ENCODE peak calls at places on chromosomes 12 and 14, in four cellular contexts. B, M, F and S are unnamed samples. For H3K9me2, the result is how much of the 10 kb centered on the place peaks cover.

GRCh38 chr14:87409401-87409800 is 583.6 kb downstream of the GALC start:
- DNase-seq in F (no peak), B (no peak), M (no peak), S (no peak)

GRCh38 chr14:81990312-81990761 is 456.7 kb upstream of the SEL1L start:
- DNase-seq in F (peak), B (peak), M (peak), S (peak)

GRCh38 chr12:113136128-113136989 is 798 bp upstream of the RASAL1 start:
- DNase-seq in F (no peak), M (peak), B (no peak), S (no peak)

GRCh38 chr14:29681308-29681707 is 246.3 kb downstream of the PRKD1 start:
- DNase-seq in F (peak), B (peak), M (no peak), S (no peak)

GRCh38 chr14:105087963-105088811 is 23.0 kb upstream of the GPR132 start:
- DNase-seq in B (peak), F (peak), M (peak), S (peak)

GRCh38 chr12:1614360-1614759 is 14.7 kb upstream of the WNT5B start:
- DNase-seq in B (no peak), M (no peak), F (no peak), S (no peak)

GRCh38 chr14:69010632-69011031 is 31.5 kb upstream of the ACTN1 start:
- DNase-seq in F (peak), M (no peak), B (peak), S (no peak)

GRCh38 chr12:86050010-86050409 is 175.9 kb downstream of the NTS start:
- DNase-seq in M (no peak), F (no peak), B (no peak), S (no peak)

GRCh38 chr14:96184737-96185136 is 19.9 kb upstream of the BDKRB2 start:
- DNase-seq in B (no peak), M (no peak), F (peak), S (no peak)

GRCh38 chr12:62978768-62979167 is 43.8 kb upstream of the PPM1H start:
- DNase-seq in M (no peak), F (no peak), B (no peak), S (no peak)

GRCh38 chr14:31024042-31024480 is 1.4 kb upstream of the AP4S1 start:
- DNase-seq in B (no peak), M (no peak), F (peak), S (no peak)

GRCh38 chr14:58171090-58171489 is 19.1 kb upstream of the ARMH4 start:
- DNase-seq in B (peak), F (peak), M (peak), S (peak)

GRCh38 chr12:54398995-54399793 is 14.7 kb upstream of the ZNF385A start:
- DNase-seq in B (peak), F (peak), M (peak), S (peak)

GRCh38 chr12:71846322-71846940 is 6.9 kb downstream of the TBC1D15 start:
- DNase-seq in F (peak), M (peak), B (peak), S (peak)

GRCh38 chr12:4908694-4909396 is 860 bp upstream of the KCNA1 start:
- DNase-seq in M (peak), F (peak), B (no peak), S (peak)

GRCh38 chr14:52286659-52287649 is 19.5 kb downstream of the PTGDR start:
- DNase-seq in F (peak), M (no peak), B (no peak), S (no peak)

DNA sequence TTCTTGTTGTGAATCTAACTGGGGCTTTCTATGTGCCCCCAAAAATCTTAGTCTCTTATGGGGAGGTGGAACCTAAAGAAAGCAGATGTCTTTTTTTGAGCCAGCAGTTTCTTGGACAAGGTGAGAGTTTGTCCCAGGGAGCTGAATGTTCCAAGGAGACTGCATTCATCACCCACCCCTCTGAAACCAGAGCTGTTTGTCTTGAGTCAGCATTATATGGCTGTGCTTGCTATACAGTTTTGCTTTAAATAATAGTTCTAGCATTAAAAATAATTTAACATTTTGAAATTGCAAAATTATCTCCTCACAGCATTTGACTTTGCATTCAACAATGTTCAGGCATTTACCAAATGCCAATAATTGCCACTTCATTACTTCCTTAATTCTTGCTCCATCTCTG is 813.3 kb downstream of the BCL11B start:
- DNase-seq in F (no peak), B (no peak), M (no peak), S (no peak)
- H3K9me2 ChIP-seq in F (under half), B (under half), M (under half), S (under half)

GRCh38 chr12:64177001-64177400 is 45.1 kb downstream of the KICS2 start:
- DNase-seq in B (no peak), F (no peak), M (no peak), S (no peak)
- H3K27ac ChIP-seq in B (no peak), F (no peak), M (no peak), S (no peak)

GRCh38 chr12:79423560-79423959 is 267.2 kb downstream of the PAWR start:
- DNase-seq in F (peak), M (no peak), B (no peak), S (no peak)
- H3K9me2 ChIP-seq in F (under half), M (under half), B (under half), S (under half)

DNA sequence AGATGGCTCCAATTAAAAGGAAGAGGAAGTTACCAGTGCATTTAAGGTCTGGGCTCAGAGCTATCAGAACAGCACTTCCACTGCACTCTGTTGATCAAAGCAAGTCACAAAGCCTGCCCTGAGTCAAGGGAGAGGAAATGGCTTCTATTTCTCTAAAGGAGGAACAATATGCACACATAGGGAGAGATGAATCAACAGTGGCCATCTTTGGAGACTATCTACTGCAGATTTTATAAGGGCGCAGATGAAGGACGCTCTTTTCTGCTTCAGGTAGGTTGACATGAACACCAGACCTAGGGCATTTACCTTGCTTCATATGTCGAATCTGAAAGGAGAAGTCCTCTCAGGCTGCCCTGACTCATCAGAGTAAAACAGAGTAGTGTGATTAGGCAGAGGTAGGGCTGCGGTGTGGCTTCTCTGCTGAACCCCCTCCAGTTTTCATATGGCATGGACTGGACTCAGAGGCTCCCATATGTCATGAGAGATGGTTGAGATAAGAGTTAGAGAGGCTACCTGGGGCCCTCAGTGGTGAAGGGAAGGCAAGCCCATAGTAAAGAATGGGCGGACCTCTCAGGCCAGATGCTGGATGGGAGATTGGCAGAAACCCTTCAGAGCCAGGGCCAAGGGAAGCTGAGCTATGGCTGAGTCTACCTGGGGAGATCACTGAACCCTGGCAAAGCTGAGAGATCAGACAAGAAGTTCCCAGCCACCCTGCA is 84.4 kb downstream of the ARF6 start:
- DNase-seq in M (no peak), B (no peak), F (no peak), S (no peak)
- H3K27ac ChIP-seq in M (no peak), B (no peak), F (peak), S (peak)

GRCh38 chr12:123529636-123530035 is 3.9 kb downstream of the RILPL1 start:
- DNase-seq in B (no peak), F (peak), M (no peak), S (no peak)

GRCh38 chr12:123530683-123531082 is 2.8 kb downstream of the RILPL1 start:
- DNase-seq in M (no peak), B (no peak), F (no peak), S (no peak)

GRCh38 chr12:123531091-123531490 is 2.4 kb downstream of the RILPL1 start:
- DNase-seq in B (no peak), M (no peak), F (no peak), S (no peak)

GRCh38 chr12:123526542-123527080 is 6.9 kb downstream of the RILPL1 start:
- DNase-seq in F (no peak), M (no peak), B (no peak), S (no peak)

GRCh38 chr12:123528858-123529257 is 4.7 kb downstream of the RILPL1 start:
- DNase-seq in B (no peak), M (no peak), F (no peak), S (no peak)
- H3K9me2 ChIP-seq in B (under half), M (under half), F (under half), S (under half)

GRCh38 chr14:60153996-60154395 is 11.2 kb downstream of the DHRS7 start:
- DNase-seq in M (no peak), F (no peak), B (no peak), S (no peak)

GRCh38 chr14:60151715-60152114 is 13.5 kb downstream of the DHRS7 start:
- DNase-seq in F (peak), B (peak), M (peak), S (peak)
- H3K27ac ChIP-seq in F (peak), B (peak), M (peak), S (peak)

GRCh38 chr14:99522025-99522401 is 40.8 kb downstream of the CCNK start:
- DNase-seq in B (no peak), M (no peak), F (no peak), S (no peak)
- H3K9me2 ChIP-seq in B (under half), M (under half), F (under half), S (under half)

DNA sequence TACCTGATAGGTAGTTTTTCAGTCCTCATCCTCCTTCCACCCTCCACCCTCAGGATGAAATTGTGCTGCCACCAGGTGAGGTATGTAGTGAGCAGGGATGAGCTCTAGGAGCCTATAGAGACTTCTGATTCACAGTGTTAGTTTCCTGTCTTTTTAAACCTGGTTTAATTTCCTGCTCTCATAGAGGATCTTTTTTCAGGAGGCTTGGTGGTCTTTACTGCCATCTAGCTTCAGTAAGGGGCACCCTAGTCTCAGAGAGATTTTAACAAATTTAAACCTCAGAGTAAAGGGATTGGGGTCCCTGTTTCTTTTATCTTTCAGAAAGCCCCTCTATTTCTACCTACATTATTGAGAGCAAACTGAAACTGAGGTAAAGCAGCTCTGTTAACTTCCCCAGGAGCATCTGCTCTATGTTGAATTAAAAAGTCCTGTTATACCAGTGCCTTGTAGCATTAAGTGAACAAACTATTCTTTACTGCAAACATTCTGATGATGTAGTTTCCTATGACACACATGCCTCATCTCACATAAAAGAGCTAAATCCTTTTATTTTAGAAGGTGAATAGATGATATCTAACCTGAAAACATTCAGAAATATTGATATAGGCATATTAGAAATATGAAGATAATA is 172.2 kb upstream of the DDHD1 start:
- DNase-seq in M (peak), B (peak), F (peak), S (no peak)
- H3K27ac ChIP-seq in M (no peak), B (no peak), F (no peak), S (no peak)

GRCh38 chr12:95633049-95633545 is 81.8 kb upstream of the USP44 start:
- DNase-seq in B (peak), M (no peak), F (peak), S (peak)

GRCh38 chr12:95625012-95625411 is 73.7 kb upstream of the USP44 start:
- DNase-seq in F (no peak), B (no peak), M (no peak), S (no peak)

GRCh38 chr12:95630496-95630895 is 79.2 kb upstream of the USP44 start:
- DNase-seq in F (no peak), M (no peak), B (no peak), S (no peak)

GRCh38 chr12:95626854-95627253 is 75.6 kb upstream of the USP44 start:
- DNase-seq in B (no peak), F (no peak), M (no peak), S (no peak)

DNA sequence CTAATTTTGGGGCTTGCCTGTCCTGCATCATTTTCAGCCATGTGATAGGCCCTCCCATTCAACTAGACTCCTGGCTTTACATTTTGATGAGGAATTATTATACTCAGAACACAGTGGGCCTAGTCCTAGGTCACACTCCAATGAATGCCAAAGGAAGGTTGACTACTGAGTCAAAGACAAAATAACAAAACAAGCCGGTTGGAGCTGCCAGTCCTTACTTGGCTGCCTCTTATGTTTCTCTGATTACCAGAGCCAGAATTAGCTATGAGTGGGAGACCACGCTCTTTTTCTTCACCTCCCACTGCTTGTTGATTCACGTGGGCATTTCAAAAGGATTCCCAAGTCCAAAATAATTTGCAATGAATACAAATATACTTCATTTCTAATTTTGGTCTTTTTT is 78.1 kb upstream of the USP44 start:
- DNase-seq in B (no peak), F (no peak), M (no peak), S (no peak)
- H3K9me2 ChIP-seq in B (under half), F (under half), M (under half), S (under half)